ENCODE peak calls at places on chromosomes 2 and 18, in eight cellular contexts. J is neural progenitor cell, M is adrenal gland, I is breast epithelium, L is cardiac fibroblast, Q is uterus, H is NB4, F is GM13977. S is an unnamed sample.

GRCh38 chr2:705971-706511 is 28.8 kb upstream of the TMEM18 start:
- DNase-seq in J (no peak), M (no peak), I (no peak), L (no peak), Q (no peak), H (no peak), F (peak; percentile 47), S (peak; percentile 40)

GRCh38 chr2:52936029-52936428 is 831.6 kb upstream of the CHAC2 start:
- DNase-seq in J (no peak), M (no peak), I (no peak), L (peak; percentile 5), Q (no peak), H (no peak), F (no peak), S (no peak)

GRCh38 chr2:38722271-38723115 is 28.7 kb downstream of the SRSF7 start:
- DNase-seq in J (no peak), M (no peak), I (no peak), L (no peak), Q (no peak), H (no peak), F (peak; percentile 43), S (peak; percentile 86)

GRCh38 chr2:144099746-144100438 is 420.0 kb downstream of the ZEB2 start:
- DNase-seq in J (no peak), M (no peak), I (no peak), L (peak; percentile 90), Q (no peak), H (no peak), F (no peak), S (no peak)

GRCh38 chr2:127580167-127581049 is 44.9 kb downstream of the MYO7B start:
- DNase-seq in J (no peak), M (no peak), I (no peak), L (no peak), Q (no peak), H (no peak), F (no peak), S (no peak)

GRCh38 chr2:196949116-196949515 is 22.6 kb upstream of the PGAP1 start:
- DNase-seq in J (no peak), M (no peak), I (no peak), L (no peak), Q (no peak), H (peak; percentile 25), F (no peak), S (no peak)

GRCh38 chr2:6352906-6353515 is 512.7 kb downstream of the CMPK2 start:
- DNase-seq in J (peak; percentile 72), M (peak; percentile 40), I (no peak), L (no peak), Q (no peak), H (peak; percentile 34), F (no peak), S (peak; percentile 8)

GRCh38 chr18:616380-616995 is 19.7 kb downstream of the CLUL1 start:
- DNase-seq in J (peak; percentile 47), M (no peak), I (no peak), L (peak; percentile 73), Q (no peak), H (peak; percentile 48), F (peak; percentile 35), S (no peak)

GRCh38 chr2:74399785-74400184 is 19.7 kb upstream of the DCTN1 start:
- DNase-seq in J (peak; percentile 45), M (no peak), I (no peak), L (peak; percentile 69), Q (no peak), H (peak; percentile 72), F (no peak), S (no peak)

GRCh38 chr2:65388051-65388531 is 44.3 kb downstream of the SPRED2 start:
- DNase-seq in J (no peak), M (no peak), I (peak; percentile 54), L (no peak), Q (no peak), H (no peak), F (peak; percentile 53), S (no peak)

GRCh38 chr2:184125867-184126266 is 472.5 kb upstream of the ZNF804A start:
- DNase-seq in J (no peak), M (no peak), I (no peak), L (no peak), Q (no peak), H (no peak), F (no peak), S (no peak)

GRCh38 chr2:76640905-76641304 is 881.3 kb downstream of the LRRTM4 start:
- DNase-seq in J (no peak), M (no peak), I (peak; percentile 78), L (no peak), Q (no peak), H (no peak), F (peak; percentile 11), S (no peak)

GRCh38 chr2:110755494-110756078 is 23.2 kb downstream of the ACOXL start:
- DNase-seq in J (no peak), M (no peak), I (no peak), L (peak; percentile 37), Q (no peak), H (peak; percentile 16), F (no peak), S (no peak)

GRCh38 chr2:8593239-8593638 is 88.6 kb upstream of the ID2 start:
- DNase-seq in J (no peak), M (no peak), I (no peak), L (no peak), Q (no peak), H (no peak), F (no peak), S (no peak)

GRCh38 chr2:238925816-238926215 is 77.9 kb downstream of the TWIST2 start:
- DNase-seq in J (no peak), M (no peak), I (no peak), L (no peak), Q (no peak), H (no peak), F (no peak), S (no peak)

GRCh38 chr2:70123051-70123828 is 36.0 kb downstream of the PCBP1 start:
- DNase-seq in J (peak; percentile 90), M (peak; percentile 84), I (no peak), L (peak; percentile 37), Q (peak; percentile 70), H (no peak), F (no peak), S (no peak)

GRCh38 chr2:86194751-86195054 is 559 bp downstream of the IMMT start:
- DNase-seq in J (no peak), M (peak; percentile 98), I (no peak), L (no peak), Q (no peak), H (no peak), F (no peak), S (no peak)

GRCh38 chr18:49247786-49248185 is 212.7 kb downstream of the DYM start:
- DNase-seq in J (no peak), M (no peak), I (no peak), L (peak; percentile 31), Q (no peak), H (no peak), F (no peak), S (no peak)

GRCh38 chr2:33209976-33210375 is 263.2 kb downstream of the LTBP1 start:
- DNase-seq in J (no peak), M (no peak), I (no peak), L (peak; percentile 61), Q (no peak), H (no peak), F (no peak), S (no peak)

GRCh38 chr2:160384791-160385190 is 108.8 kb downstream of the RBMS1 start:
- DNase-seq in J (no peak), M (no peak), I (no peak), L (no peak), Q (no peak), H (no peak), F (no peak), S (no peak)

GRCh38 chr2:113217455-113218282 is 43.9 kb downstream of the PSD4 start:
- DNase-seq in J (peak; percentile 33), M (no peak), I (no peak), L (no peak), Q (no peak), H (peak; percentile 30), F (no peak), S (no peak)

GRCh38 chr2:238515411-238515810 is 88.7 kb downstream of the ASB1 start:
- DNase-seq in J (no peak), M (no peak), I (no peak), L (no peak), Q (no peak), H (no peak), F (no peak), S (no peak)

GRCh38 chr2:149059822-149060221 is 21.3 kb downstream of the LYPD6B start:
- DNase-seq in J (no peak), M (no peak), I (no peak), L (no peak), Q (no peak), H (no peak), F (no peak), S (no peak)

GRCh38 chr2:163682695-163683094 is 53.1 kb downstream of the FIGN start:
- DNase-seq in J (no peak), M (no peak), I (no peak), L (peak; percentile 73), Q (no peak), H (peak; percentile 71), F (no peak), S (no peak)
- TF ChIP-seq CTCF in J (peak; percentile 27), M (no peak), I (no peak), L (peak; percentile 45), Q (no peak), H (peak; percentile 29), F (no peak), S (no peak)

GRCh38 chr2:186459009-186459408 is 27.1 kb upstream of the ZC3H15 start:
- DNase-seq in J (peak; percentile 17), M (no peak), I (no peak), L (peak; percentile 59), Q (no peak), H (peak; percentile 14), F (no peak), S (no peak)
- TF ChIP-seq CTCF in J (peak; percentile 46), M (no peak), I (no peak), L (peak; percentile 31), Q (no peak), H (no peak), F (peak; percentile 44), S (no peak)

DNA sequence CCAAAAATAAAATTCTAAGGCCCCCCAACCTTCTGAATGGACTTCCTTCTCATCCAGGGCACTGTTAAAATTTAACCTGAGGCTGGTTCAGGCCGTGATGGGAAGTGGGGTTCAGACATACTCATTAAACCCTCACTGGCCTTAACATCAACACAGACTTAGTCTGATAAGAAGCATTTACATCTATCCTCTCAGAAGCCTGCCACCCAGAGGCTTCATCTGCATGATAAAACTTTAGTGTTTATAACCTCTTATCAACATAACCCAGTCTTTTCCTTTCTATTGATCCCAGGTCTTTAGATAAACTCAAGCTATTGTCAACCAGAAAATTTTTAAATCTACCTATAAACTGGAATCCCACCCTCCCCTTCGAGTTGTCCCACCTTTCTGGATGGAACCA is 22.4 kb downstream of the ITSN2 start:
- DNase-seq in J (no peak), M (no peak), I (no peak), L (no peak), Q (no peak), H (no peak), F (no peak), S (no peak)
- TF ChIP-seq CTCF in J (no peak), M (no peak), I (no peak), L (no peak), Q (no peak), H (no peak), F (peak; percentile 7), S (no peak)

DNA sequence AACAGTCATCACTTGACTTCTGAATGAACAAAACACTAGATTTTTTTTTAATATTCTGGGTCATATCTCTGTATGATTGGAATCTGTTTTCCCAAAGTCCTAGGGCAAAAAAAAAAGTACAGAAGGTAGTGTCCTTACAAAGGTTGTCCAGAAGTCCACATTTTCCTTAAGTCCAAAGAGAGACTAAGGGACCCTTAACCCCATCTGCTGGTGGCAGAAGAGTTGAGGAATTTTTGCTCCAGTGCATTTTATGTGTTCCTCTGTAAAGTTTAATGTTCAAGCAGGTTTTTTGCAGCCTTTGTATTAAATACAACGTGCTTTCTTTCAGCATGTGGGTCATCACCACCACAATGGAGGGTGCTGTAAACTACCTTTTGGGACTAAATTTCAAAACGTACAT is 215.9 kb downstream of the SP3 start:
- DNase-seq in J (peak; percentile 29), M (no peak), I (no peak), L (peak; percentile 64), Q (no peak), H (peak; percentile 13), F (no peak), S (no peak)
- TF ChIP-seq CTCF in J (peak; percentile 37), M (no peak), I (no peak), L (peak; percentile 44), Q (no peak), H (no peak), F (no peak), S (no peak)